ENCODE peak calls at places on chromosomes 6 and 20, in five cellular contexts. U is psoas muscle, Z is left cardiac atrium, X is mesenteric fat pad, A is foreskin keratinocyte. J is an unnamed sample.

GRCh38 chr20:48338717-48339116 is 489.1 kb downstream of the PREX1 start:
- DNase-seq in U (no peak), Z (no peak), X (no peak), A (no peak), J (no peak)

GRCh38 chr20:54368578-54368977 is 106.8 kb upstream of the DOK5 start:
- DNase-seq in U (no peak), Z (no peak), X (no peak), A (no peak), J (no peak)

GRCh38 chr6:7367408-7367807 is 22.1 kb downstream of the CAGE1 start:
- DNase-seq in U (no peak), Z (no peak), X (no peak), A (no peak), J (no peak)

GRCh38 chr6:62775427-62776022 is 435.7 kb upstream of the FKBP1C start:
- DNase-seq in U (no peak), Z (no peak), X (no peak), A (no peak), J (no peak)

GRCh38 chr20:8867346-8867745 is 201.5 kb upstream of the PLCB4 start:
- DNase-seq in U (no peak), Z (no peak), X (no peak), A (no peak), J (no peak)

GRCh38 chr6:152124432-152125074 is 317.1 kb downstream of the ESR1 start:
- DNase-seq in U (no peak), Z (no peak), X (no peak), A (no peak), J (no peak)

GRCh38 chr6:143806282-143807102 is 36.6 kb upstream of the LTV1 start:
- DNase-seq in U (no peak), Z (peak; percentile 60), X (no peak), A (no peak), J (no peak)

GRCh38 chr6:42211726-42212125 is 5.9 kb downstream of the MRPS10 start:
- DNase-seq in U (no peak), Z (no peak), X (no peak), A (no peak), J (no peak)

GRCh38 chr6:113558966-113559365 is 298.2 kb upstream of the MARCKS start:
- DNase-seq in U (no peak), Z (no peak), X (no peak), A (peak; percentile 15), J (no peak)

GRCh38 chr20:884983-885952 is 30.9 kb downstream of the ANGPT4 start:
- DNase-seq in U (peak; percentile 65), Z (peak; percentile 66), X (no peak), A (no peak), J (no peak)

GRCh38 chr20:50491168-50491567 is 19.0 kb upstream of the PTPN1 start:
- DNase-seq in U (no peak), Z (no peak), X (no peak), A (no peak), J (no peak)

GRCh38 chr20:64168381-64169088 is 4.3 kb downstream of the MYT1 start:
- DNase-seq in U (no peak), Z (no peak), X (no peak), A (no peak), J (no peak)

GRCh38 chr6:37698264-37699137 is 818 bp upstream of the MDGA1 start:
- DNase-seq in U (peak; percentile 61), Z (peak; percentile 52), X (no peak), A (no peak), J (peak; percentile 42)

GRCh38 chr20:7903429-7903828 is 36.8 kb downstream of the HAO1 start:
- DNase-seq in U (no peak), Z (no peak), X (no peak), A (no peak), J (no peak)

GRCh38 chr6:296151-297122 is 4.2 kb downstream of the DUSP22 start:
- DNase-seq in U (no peak), Z (peak; percentile 52), X (no peak), A (no peak), J (no peak)

GRCh38 chr6:128068110-128068460 is 167.2 kb upstream of the THEMIS start:
- DNase-seq in U (no peak), Z (peak; percentile 34), X (no peak), A (no peak), J (no peak)

GRCh38 chr20:57879437-57880115 is 169.8 kb upstream of the PMEPA1 start:
- DNase-seq in U (no peak), Z (no peak), X (no peak), A (no peak), J (peak; percentile 41)

GRCh38 chr20:63633732-63634131 is 6.8 kb upstream of the GMEB2 start:
- DNase-seq in U (no peak), Z (no peak), X (no peak), A (no peak), J (no peak)

GRCh38 chr6:140979642-140980091 is 1153.1 kb upstream of the GJE1 start:
- DNase-seq in U (no peak), Z (peak; percentile 28), X (no peak), A (peak; percentile 9), J (peak; percentile 32)

GRCh38 chr20:11544029-11544678 is 373.5 kb upstream of the BTBD3 start:
- DNase-seq in U (no peak), Z (no peak), X (no peak), A (peak; percentile 50), J (peak; percentile 24)

GRCh38 chr20:57748601-57749130 is 38.9 kb upstream of the PMEPA1 start:
- DNase-seq in U (peak; percentile 84), Z (peak; percentile 86), X (peak; percentile 92), A (peak; percentile 82), J (peak; percentile 73)